ENCODE peak calls at places on chromosome 14, in ten cellular contexts. N, L, O, A, M, R, W, Y, U and E are unnamed samples.

GRCh38 chr14:100790785-100791667 is 34.9 kb upstream of the MEG3 start:
- DNase-seq in M (no peak), O (no peak), W (no peak), N (no peak), R (no peak), Y (no peak), U (no peak), L (no peak), A (no peak), E (no peak)

GRCh38 chr14:89681086-89682018 is 264.3 kb upstream of the FOXN3 start:
- DNase-seq in W (no peak), L (no peak), Y (no peak), N (no peak), U (peak; percentile 73), M (no peak), R (no peak), A (no peak), O (peak; percentile 46), E (no peak)

GRCh38 chr14:70358631-70359030 is 852 bp downstream of the COX16 start:
- DNase-seq in W (no peak), Y (no peak), A (no peak), M (no peak), R (no peak), O (no peak), N (no peak), U (no peak), L (no peak), E (no peak)

GRCh38 chr14:59427653-59428578 is 37.3 kb downstream of the GPR135 start:
- DNase-seq in M (no peak), R (no peak), O (no peak), A (peak; percentile 69), U (no peak), Y (no peak), N (peak; percentile 74), W (no peak), L (no peak), E (no peak)

GRCh38 chr14:79101388-79101787 is 931.2 kb downstream of the NRXN3 start:
- DNase-seq in N (no peak), M (no peak), O (no peak), Y (no peak), A (no peak), L (no peak), R (no peak), W (no peak), U (no peak), E (peak; percentile 72)

GRCh38 chr14:102523200-102524025 is 13.8 kb upstream of the ANKRD9 start:
- DNase-seq in O (peak; percentile 82), U (no peak), M (no peak), A (no peak), L (no peak), Y (no peak), R (no peak), W (peak; percentile 86), N (no peak), E (no peak)

GRCh38 chr14:24094839-24095195 is 706 bp downstream of the PCK2 start:
- DNase-seq in L (no peak), A (peak; percentile 83), R (no peak), Y (no peak), W (no peak), O (no peak), N (no peak), M (no peak), U (no peak), E (no peak)

GRCh38 chr14:82403972-82404371 is 870.3 kb upstream of the SEL1L start:
- DNase-seq in A (no peak), W (no peak), L (no peak), U (no peak), R (no peak), N (no peak), Y (no peak), M (no peak), O (no peak), E (no peak)

DNA sequence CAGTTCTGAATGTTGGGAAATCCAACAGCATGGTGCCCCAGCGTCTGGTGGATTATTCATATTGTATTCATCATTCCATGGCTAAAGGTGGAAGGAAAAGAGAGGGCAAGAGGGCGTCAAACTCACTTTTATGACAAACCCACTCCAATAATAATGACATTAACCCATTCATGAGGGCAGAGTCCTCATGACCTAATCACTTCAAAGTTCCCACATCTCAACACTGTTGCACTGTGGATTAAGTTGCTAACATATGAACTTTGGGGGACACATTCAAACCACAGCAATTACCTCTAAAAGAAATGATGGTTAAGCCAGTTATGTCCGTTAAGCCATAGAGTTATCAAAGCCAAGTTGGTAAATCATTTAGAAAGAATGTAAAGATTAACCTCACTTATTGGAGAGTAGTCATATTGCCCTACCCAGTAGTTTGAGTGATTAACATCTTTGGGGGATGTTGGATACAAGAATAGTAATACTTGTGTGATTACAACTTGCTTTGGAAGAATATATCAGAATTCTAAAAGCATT is 212.4 kb upstream of the FLRT2 start:
- DNase-seq in O (no peak), U (no peak), A (no peak), Y (no peak), W (no peak), M (no peak), N (no peak), R (no peak), L (no peak), E (no peak)
- TF ChIP-seq CTCF in O (no peak), U (no peak), A (no peak), Y (no peak), W (no peak), M (no peak), N (no peak), R (no peak), L (no peak), E (no peak)

DNA sequence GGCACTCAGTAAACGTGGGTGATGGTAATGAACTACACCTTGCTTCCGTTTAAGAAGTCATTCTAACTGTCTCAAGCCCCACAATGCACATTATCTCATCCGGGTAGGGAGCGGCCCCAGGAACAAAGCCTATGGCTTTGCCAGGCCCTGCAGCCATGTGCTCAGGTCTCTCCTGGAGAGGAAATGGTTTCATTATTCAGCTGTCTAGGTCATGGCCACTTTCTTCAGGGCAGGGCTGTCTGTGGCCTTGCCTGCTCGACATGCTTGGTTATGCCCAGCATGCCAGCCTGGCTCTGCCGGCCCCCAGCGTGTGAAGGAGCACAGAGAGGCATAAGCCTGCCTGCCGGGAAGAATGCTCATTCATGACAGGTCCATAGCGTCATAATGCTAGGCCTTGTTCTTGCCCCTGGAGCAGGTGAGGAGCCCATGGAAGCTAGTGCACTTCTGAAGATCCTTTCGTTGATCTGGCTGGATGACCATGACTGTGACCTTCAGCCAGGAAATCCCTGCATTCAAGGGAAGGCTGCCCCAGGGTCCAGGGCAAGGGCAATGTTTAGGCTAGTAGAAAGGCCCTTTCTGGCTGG is 26.3 kb upstream of the FOS start:
- DNase-seq in M (peak; percentile 62), W (peak; percentile 58), A (peak; percentile 83), O (peak; percentile 81), R (no peak), Y (no peak), U (no peak), N (no peak), L (no peak), E (no peak)
- TF ChIP-seq POLR2A in M (no peak), W (no peak), A (no peak), O (peak; percentile 38), R (no peak), Y (no peak), U (no peak), N (no peak), L (no peak), E (no peak)

DNA sequence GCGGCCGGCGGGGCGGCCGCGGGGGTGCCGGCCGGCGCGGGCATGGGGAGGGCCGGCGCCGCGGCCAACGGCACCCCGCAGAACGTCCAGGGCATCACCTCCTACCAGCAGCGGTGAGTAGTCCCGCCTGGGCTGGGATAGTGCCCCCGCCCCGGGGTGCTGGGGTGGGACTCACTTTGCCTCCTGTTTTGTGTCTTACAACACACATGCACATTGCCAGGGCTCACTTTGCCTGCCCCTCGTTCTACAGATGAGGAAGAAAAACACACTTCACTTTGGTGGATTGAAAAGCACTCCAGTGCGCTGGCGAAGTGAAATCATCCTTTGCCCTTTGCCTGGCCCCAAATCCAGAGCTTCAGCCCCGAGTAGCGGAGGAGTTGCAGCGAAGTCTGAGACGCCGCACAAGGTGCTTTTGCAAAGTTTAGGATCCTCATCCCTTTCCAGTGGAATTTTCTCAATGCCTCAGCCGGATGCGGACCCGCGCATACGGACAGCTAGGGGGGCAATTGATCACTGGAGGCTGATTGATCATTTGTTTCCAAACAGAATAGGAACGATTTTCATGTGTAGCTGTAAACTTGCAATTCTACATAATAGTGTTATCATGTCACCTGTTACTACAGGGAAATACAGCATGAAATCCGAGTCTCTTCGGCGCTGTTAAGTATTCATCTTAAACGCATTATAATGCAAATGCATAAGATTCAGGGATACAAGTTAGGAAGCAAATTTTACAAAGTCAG is 3.6 kb upstream of the NPAS3 start:
- DNase-seq in M (no peak), N (peak; percentile 68), L (no peak), U (no peak), A (no peak), W (no peak), R (no peak), O (no peak), Y (no peak), E (no peak)
- TF ChIP-seq POLR2AphosphoS5 in M (no peak), N (no peak), L (no peak), U (no peak), A (no peak), W (no peak), R (no peak), O (no peak), Y (no peak), E (no peak)

GRCh38 chr14:50859296-50859624 is 12.6 kb upstream of the ABHD12B start:
- DNase-seq in W (no peak), R (no peak), A (no peak), M (no peak), O (no peak), N (no peak), Y (no peak), L (no peak), U (no peak), E (no peak)

GRCh38 chr14:50853891-50854290 is 18.0 kb upstream of the ABHD12B start:
- DNase-seq in Y (no peak), W (no peak), M (no peak), U (no peak), O (no peak), A (no peak), R (no peak), N (no peak), L (no peak), E (no peak)

GRCh38 chr14:50856660-50857059 is 15.2 kb upstream of the ABHD12B start:
- DNase-seq in Y (no peak), U (no peak), M (no peak), L (no peak), N (no peak), O (no peak), W (no peak), R (no peak), A (no peak), E (no peak)

GRCh38 chr14:50854521-50854920 is 17.3 kb upstream of the ABHD12B start:
- DNase-seq in M (no peak), Y (no peak), A (no peak), R (no peak), L (no peak), U (no peak), W (no peak), N (no peak), O (no peak), E (no peak)

DNA sequence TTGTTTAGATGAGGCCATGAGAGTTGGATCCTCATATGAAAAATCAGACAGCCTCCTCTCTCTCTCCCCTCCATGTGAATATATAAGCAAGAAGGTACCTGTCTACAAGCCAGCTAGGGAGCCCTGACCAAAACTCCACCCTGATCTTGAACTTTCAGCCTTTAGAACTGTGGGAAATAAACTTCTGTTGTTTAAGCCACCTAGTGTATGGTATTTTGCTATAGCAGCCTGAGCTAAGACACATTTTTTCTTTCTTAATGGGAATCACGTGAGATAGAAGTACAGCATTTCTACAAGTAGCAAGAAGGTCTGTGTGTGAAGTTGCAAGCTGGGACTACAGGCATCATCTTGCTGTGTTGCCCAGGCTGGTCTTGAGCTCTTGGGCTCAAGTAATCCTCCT is 16.3 kb upstream of the ABHD12B start:
- DNase-seq in Y (no peak), O (no peak), A (no peak), L (no peak), R (no peak), N (no peak), U (no peak), M (no peak), W (no peak), E (no peak)
- TF ChIP-seq CTCF in Y (no peak), O (no peak), A (no peak), L (peak; percentile 4), R (peak; percentile 21), N (no peak), U (no peak), M (no peak), W (no peak), E (no peak)